ENCODE peak calls at places on chromosomes 4 and X, in eight cellular contexts. Y is SJSA1, A is PC-9, X is brain microvascular endothelial cell, C is AG04450, D is HFF-Myc, S is PC-3, J is OCI-LY7. O is an unnamed sample.

GRCh38 chr4:18155062-18156041 is 133.8 kb upstream of the LCORL start:
- DNase-seq in Y (no peak), A (no peak), X (no peak), C (no peak), D (no peak), S (no peak), J (no peak), O (no peak)

GRCh38 chr4:99087887-99088484 is 602 bp downstream of the ADH5 start:
- DNase-seq in Y (peak), A (no peak), X (peak), C (peak), D (no peak), S (peak), J (peak), O (peak)

GRCh38 chr4:100511906-100512305 is 5.9 kb downstream of the EMCN start:
- DNase-seq in Y (no peak), A (no peak), X (no peak), C (no peak), D (no peak), S (no peak), J (no peak), O (no peak)

GRCh38 chr4:132227349-132228165 is 921.5 kb upstream of the PCDH10 start:
- DNase-seq in Y (no peak), A (peak), X (peak), C (no peak), D (no peak), S (peak), J (no peak), O (no peak)

GRCh38 chr4:2742081-2742822 is 13.9 kb downstream of the TNIP2 start:
- DNase-seq in Y (no peak), A (no peak), X (no peak), C (no peak), D (no peak), S (no peak), J (no peak), O (no peak)

GRCh38 chr4:2417765-2418651 is at the start of gene ZFYVE28:
- DNase-seq in Y (peak), A (no peak), X (no peak), C (no peak), D (no peak), S (peak), J (no peak), O (no peak)

GRCh38 chr4:100240008-100240407 is 49.7 kb upstream of the DDIT4L start:
- DNase-seq in Y (no peak), A (no peak), X (peak), C (no peak), D (no peak), S (no peak), J (no peak), O (no peak)

GRCh38 chr4:124173892-124174291 is 538.6 kb downstream of the ANKRD50 start:
- DNase-seq in Y (no peak), A (no peak), X (no peak), C (no peak), D (no peak), S (no peak), J (no peak), O (peak)

GRCh38 chr4:69753666-69754065 is 6.8 kb downstream of the SULT1B1 start:
- DNase-seq in Y (no peak), A (no peak), X (no peak), C (peak), D (no peak), S (peak), J (no peak), O (peak)

GRCh38 chr4:74932832-74933561 is at the start of gene PARM1:
- DNase-seq in Y (peak), A (peak), X (peak), C (peak), D (peak), S (peak), J (no peak), O (peak)

GRCh38 chr4:180808862-180809261 is 1434.3 kb upstream of the TENM3 start:
- DNase-seq in Y (no peak), A (no peak), X (no peak), C (no peak), D (no peak), S (no peak), J (no peak), O (no peak)

GRCh38 chrX:2819345-2820130 is 9.2 kb upstream of the GYG2 start:
- DNase-seq in Y (no peak), A (peak), X (no peak), C (no peak), D (no peak), S (peak), J (peak), O (no peak)

GRCh38 chrX:118392726-118393125 is 46.8 kb downstream of the WDR44 start:
- DNase-seq in Y (no peak), A (no peak), X (no peak), C (no peak), D (no peak), S (no peak), J (no peak), O (no peak)

GRCh38 chrX:70087857-70088256 is 25.6 kb downstream of the OTUD6A start:
- DNase-seq in Y (no peak), A (no peak), X (peak), C (no peak), D (no peak), S (peak), J (no peak), O (no peak)

GRCh38 chrX:71637848-71638247 is 19.5 kb upstream of the CXCR3 start:
- DNase-seq in Y (peak), A (no peak), X (peak), C (no peak), D (no peak), S (peak), J (peak), O (no peak)

DNA sequence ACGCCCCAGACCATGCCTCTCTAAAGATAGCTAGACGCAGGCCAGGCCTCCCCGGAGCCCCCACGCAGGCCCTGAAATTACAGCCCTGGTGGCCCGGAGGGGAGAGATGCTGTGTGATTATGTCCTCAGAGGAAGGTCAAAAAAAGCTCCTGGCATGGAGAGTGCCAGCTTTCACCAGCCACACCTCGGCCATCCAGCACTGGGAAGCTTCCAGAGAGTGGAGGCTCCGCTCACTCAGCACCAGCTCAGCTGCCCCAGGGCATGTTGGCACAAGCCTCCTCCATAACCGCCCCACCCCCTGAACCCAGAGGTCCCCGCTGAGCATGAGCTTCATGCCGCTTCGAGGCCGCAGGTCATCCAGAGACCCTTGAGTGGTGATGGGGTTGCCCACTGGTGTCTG is 4.6 kb upstream of the BGN start:
- DNase-seq in Y (no peak), A (no peak), X (no peak), C (no peak), D (no peak), S (peak), J (no peak), O (no peak)
- H3K4me3 ChIP-seq in Y (no peak), A (no peak), X (no peak), C (no peak), D (no peak), S (no peak), J (no peak), O (no peak)

DNA sequence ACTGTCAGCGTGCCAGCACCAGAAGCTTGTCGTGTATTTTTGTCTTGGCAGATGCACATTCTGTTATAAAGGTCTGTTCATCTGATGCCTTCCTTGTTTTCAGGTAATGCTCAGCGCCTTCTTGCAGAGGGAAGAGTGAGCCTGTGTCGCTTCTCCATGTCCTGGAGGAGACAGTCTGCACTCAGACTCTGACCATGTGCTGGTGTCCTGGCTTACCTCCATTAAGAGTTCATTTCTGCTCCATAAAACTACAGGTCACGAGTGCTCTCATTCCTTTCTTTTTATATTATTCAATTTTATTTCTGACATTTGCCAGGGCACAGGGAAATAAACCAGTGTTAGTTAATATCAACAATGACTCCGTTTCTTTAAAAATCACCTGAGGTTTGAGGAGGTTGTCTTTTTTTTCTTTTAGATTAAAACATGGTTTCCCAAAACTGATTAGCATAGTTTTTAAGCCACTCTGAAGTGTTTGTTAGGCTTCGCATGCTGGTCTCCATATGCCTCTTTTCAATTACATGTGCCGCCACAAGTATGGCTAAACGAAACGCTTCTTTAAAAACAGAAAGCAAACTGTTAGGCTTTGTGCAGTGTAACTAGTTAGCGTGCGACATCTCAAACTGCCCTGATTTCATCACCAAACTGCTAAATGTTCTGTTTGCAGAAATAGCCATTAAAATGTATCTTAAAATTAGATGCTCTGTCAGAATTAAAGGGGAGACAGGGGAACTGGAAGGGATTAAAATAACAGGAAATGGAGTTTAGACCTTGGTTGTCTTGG is 215.3 kb upstream of the GK2 start:
- DNase-seq in Y (no peak), A (no peak), X (no peak), C (no peak), D (no peak), S (no peak), J (no peak), O (peak)
- H3K4me3 ChIP-seq in Y (no peak), A (no peak), X (no peak), C (no peak), D (no peak), S (no peak), J (no peak), O (no peak)

DNA sequence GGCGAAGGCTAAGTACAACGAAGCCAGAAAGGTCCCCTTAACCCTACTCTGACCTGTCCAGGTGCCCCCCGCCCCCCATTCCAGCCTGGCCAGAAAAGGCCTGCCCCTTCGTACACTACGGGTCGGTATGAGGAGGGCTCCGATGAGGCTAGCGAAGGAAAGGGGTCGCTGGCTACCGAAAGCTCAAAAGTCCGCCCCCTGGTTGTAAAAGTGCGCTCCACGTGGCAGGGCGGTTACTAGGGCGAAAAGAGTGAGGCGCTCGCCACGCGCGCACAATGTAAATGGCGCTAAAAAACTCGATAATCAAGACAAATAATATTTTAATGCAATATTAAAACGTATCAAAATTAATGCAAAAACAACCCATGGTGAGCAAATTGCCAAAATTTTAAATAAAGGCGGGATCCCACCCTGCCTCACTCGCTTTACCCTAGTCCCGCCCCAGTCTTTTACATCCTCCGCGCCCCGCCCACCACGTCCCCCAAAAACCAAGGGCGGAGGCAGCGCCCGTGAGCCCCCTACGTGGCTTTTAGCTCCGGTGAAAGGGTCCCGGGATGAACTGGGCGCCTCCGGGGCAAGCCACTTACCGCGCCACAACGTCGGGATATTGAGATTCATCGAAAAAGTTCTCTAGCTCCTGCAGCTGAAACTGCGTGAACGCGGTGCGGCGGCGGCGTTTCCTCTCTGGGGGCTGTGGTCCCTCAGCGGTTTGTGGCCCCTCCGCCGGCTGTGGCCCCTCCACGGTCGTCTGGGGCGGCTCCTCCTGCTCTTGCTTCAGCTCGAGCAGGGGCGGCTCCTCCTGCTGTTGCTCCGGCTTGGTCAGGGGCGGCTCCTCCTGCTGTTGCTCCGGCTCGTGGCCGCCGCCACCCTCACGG is 929 bp downstream of the ESX1 start:
- DNase-seq in Y (no peak), A (peak), X (no peak), C (no peak), D (no peak), S (no peak), J (no peak), O (no peak)
- H3K4me3 ChIP-seq in Y (no peak), A (peak), X (peak), C (no peak), D (no peak), S (no peak), J (no peak), O (peak)

GRCh38 chrX:100635989-100636320 is 651 bp downstream of the TSPAN6 start:
- DNase-seq in Y (no peak), A (no peak), X (no peak), C (no peak), D (no peak), S (no peak), J (no peak), O (no peak)
- H3K4me3 ChIP-seq in Y (peak), A (peak), X (peak), C (peak), D (peak), S (peak), J (no peak), O (peak)

GRCh38 chr4:175776217-175776616 is 35.8 kb downstream of the GPM6A start:
- DNase-seq in Y (no peak), A (no peak), X (no peak), C (no peak), D (no peak), S (no peak), J (no peak), O (no peak)

GRCh38 chr4:175767130-175767529 is 44.9 kb downstream of the GPM6A start:
- DNase-seq in Y (no peak), A (no peak), X (no peak), C (no peak), D (no peak), S (no peak), J (no peak), O (no peak)

GRCh38 chr4:175772170-175772685 is 39.8 kb downstream of the GPM6A start:
- DNase-seq in Y (no peak), A (no peak), X (no peak), C (no peak), D (no peak), S (no peak), J (no peak), O (no peak)

DNA sequence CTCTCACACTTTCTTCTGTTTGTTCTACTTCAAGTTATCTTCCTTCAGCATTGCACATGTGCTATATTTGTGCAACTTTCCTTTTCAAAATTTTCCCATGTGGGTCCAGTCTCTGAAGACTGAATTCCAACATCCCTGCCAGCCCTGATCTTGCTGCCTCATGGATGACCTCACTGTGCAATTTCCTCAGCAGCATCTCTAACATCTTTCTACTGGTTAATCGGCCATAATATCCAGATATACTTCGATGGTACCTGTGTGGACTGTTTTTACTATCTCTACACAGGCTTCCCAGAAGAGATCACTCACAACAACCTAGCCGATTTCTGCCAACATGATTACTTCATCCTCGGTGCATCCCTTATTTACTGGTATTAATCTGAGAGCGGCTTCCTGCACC is 41.5 kb downstream of the GPM6A start:
- DNase-seq in Y (no peak), A (no peak), X (no peak), C (no peak), D (no peak), S (peak), J (no peak), O (no peak)
- H3K4me3 ChIP-seq in Y (peak), A (peak), X (no peak), C (no peak), D (no peak), S (peak), J (no peak), O (no peak)

DNA sequence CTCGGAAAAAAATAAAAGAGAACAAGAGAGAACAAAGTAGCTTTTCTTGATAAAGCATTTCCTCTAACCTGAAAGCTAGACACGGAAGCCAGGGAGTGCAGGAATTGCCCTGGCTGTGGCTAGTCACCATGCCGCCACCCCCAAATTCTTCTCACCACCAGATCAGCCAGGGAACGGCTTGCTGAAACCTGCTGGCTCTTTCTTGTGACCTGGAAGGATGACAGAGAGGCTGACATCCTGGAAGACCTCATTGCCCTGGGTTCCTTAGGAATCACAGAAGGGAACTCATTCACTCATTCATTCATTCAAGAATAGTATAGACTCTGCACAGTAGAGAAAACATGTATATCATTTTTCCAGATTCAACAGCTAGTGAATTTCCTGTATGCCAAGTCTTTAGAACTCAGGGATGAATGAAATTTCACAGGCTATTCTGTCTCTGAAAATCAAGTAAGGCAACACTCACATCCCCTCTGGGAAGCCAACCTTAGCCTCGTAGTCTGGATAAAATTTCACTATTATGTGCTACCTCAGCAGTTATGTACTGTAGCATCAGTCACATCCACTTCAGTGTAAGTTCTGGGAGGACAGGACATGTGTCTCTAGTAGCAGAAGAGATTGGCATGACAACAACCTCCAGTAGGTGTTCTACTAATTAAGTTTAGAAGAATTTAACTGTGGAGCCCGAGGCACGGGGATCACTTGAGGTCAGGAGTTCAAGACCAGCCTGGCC is 42.2 kb upstream of the HS3ST1 start:
- DNase-seq in Y (no peak), A (peak), X (no peak), C (no peak), D (no peak), S (no peak), J (no peak), O (no peak)
- H3K4me3 ChIP-seq in Y (no peak), A (no peak), X (no peak), C (no peak), D (no peak), S (no peak), J (no peak), O (no peak)

GRCh38 chr4:87392183-87392582 is 1.2 kb upstream of the HSD17B11 start:
- DNase-seq in Y (no peak), A (no peak), X (no peak), C (no peak), D (no peak), S (no peak), J (no peak), O (no peak)
- H3K4me3 ChIP-seq in Y (no peak), A (no peak), X (no peak), C (no peak), D (no peak), S (no peak), J (no peak), O (no peak)

GRCh38 chrX:44643723-44644122 is 101.1 kb upstream of the FUNDC1 start:
- DNase-seq in Y (no peak), A (no peak), X (no peak), C (no peak), D (no peak), S (no peak), J (no peak), O (no peak)
- H3K4me3 ChIP-seq in Y (no peak), A (no peak), X (no peak), C (no peak), D (no peak), S (no peak), J (no peak), O (no peak)